ENCODE peak calls at places on chromosomes 16 and 17, in five cellular contexts. C is left ventricle myocardium superior, W is sciatic nerve, D is nucleus accumbens, T is GM04504. S is an unnamed sample.

GRCh38 chr16:57623251-57624043 is 5.0 kb upstream of the ADGRG1 start:
- DNase-seq in T (no peak), D (peak), C (peak), W (peak), S (no peak)

GRCh38 chr16:1107141-1107540 is 11.1 kb upstream of the C1QTNF8 start:
- DNase-seq in D (no peak), T (no peak), W (no peak), C (no peak), S (no peak)

GRCh38 chr16:74020086-74020670 is 276.4 kb upstream of the PSMD7 start:
- DNase-seq in W (no peak), T (no peak), C (no peak), D (no peak), S (no peak)

GRCh38 chr17:32546031-32546444 is 59.2 kb downstream of the CDK5R1 start:
- DNase-seq in W (no peak), D (peak), C (no peak), T (no peak), S (no peak)

GRCh38 chr17:76869878-76870714 is 1.9 kb downstream of the MGAT5B start:
- DNase-seq in D (no peak), C (no peak), W (no peak), T (no peak), S (no peak)

GRCh38 chr16:31214705-31215286 is 877 bp downstream of the TRIM72 start:
- DNase-seq in T (no peak), C (peak), D (no peak), W (no peak), S (no peak)

GRCh38 chr16:85227262-85227923 is 115.1 kb upstream of the CIBAR2 start:
- DNase-seq in C (no peak), W (no peak), D (no peak), T (no peak), S (no peak)

GRCh38 chr16:88013091-88013609 is 61.9 kb downstream of the BANP start:
- DNase-seq in W (peak), D (no peak), C (no peak), T (no peak), S (no peak)

GRCh38 chr17:40071720-40072480 is 9.1 kb downstream of the THRA start:
- DNase-seq in T (no peak), D (peak), C (peak), W (peak), S (no peak)

GRCh38 chr17:47839071-47839470 is 2.0 kb downstream of the SCRN2 start:
- DNase-seq in W (no peak), C (no peak), D (no peak), T (no peak), S (no peak)

GRCh38 chr16:30335598-30336474 is 19.3 kb downstream of the CD2BP2 start:
- DNase-seq in C (no peak), W (no peak), D (no peak), T (no peak), S (no peak)

GRCh38 chr16:50151322-50151721 is 1.8 kb upstream of the TENT4B start:
- DNase-seq in T (no peak), D (no peak), C (no peak), W (no peak), S (no peak)

GRCh38 chr17:69967910-69968411 is 107.1 kb upstream of the KCNJ16 start:
- DNase-seq in C (no peak), T (peak), D (no peak), W (no peak), S (no peak)

GRCh38 chr16:85424260-85425060 is 188.7 kb upstream of the GSE1 start:
- DNase-seq in T (no peak), C (peak), D (no peak), W (peak), S (no peak)

GRCh38 chr17:52202572-52202876 is 44.0 kb upstream of the CA10 start:
- DNase-seq in D (no peak), C (no peak), T (no peak), W (no peak), S (no peak)

GRCh38 chr17:77424585-77425344 is 284.0 kb downstream of the SEC14L1 start:
- DNase-seq in D (peak), W (peak), T (peak), C (peak), S (no peak)